ENCODE peak calls at places on chromosomes 1 and 21, in nine cellular contexts. I is spleen, C is psoas muscle, X is IMR-90, D is uterus, P is ovary, E is mammary epithelial cell, T is SJSA1, Z is left ventricle myocardium inferior. S is an unnamed sample. For H3K4me1, the result is how much of the 10 kb centered on the place peaks cover.

GRCh38 chr21:15804247-15804985 is 74.6 kb downstream of the USP25 start:
- DNase-seq in Z (no peak), X (no peak), C (no peak), I (no peak), E (no peak), D (no peak), P (no peak), T (no peak), S (no peak)

GRCh38 chr1:226116673-226117072 is 54.2 kb downstream of the H3-3A start:
- DNase-seq in C (no peak), I (no peak), T (no peak), Z (no peak), X (no peak), E (no peak), P (no peak), D (no peak), S (no peak)

GRCh38 chr1:197902454-197903195 is at the start of gene C1orf53:
- DNase-seq in I (peak), T (peak), Z (peak), X (peak), C (peak), E (peak), P (peak), D (peak), S (peak)

GRCh38 chr1:46448109-46448911 is 41.3 kb upstream of the DMBX1 start:
- DNase-seq in E (no peak), Z (no peak), P (no peak), T (no peak), I (no peak), C (no peak), X (no peak), D (no peak), S (no peak)

GRCh38 chr1:22673486-22674409 is 20.7 kb downstream of the C1QB start:
- DNase-seq in I (no peak), D (no peak), P (peak), Z (peak), C (no peak), T (no peak), X (peak), E (peak), S (no peak)

GRCh38 chr1:235067396-235068154 is 61.1 kb downstream of the TOMM20 start:
- DNase-seq in D (peak), E (peak), X (peak), Z (peak), P (peak), T (peak), C (peak), I (no peak), S (peak)

GRCh38 chr1:197776348-197777082 is 1.2 kb upstream of the DENND1B start:
- DNase-seq in C (no peak), D (peak), P (no peak), I (no peak), Z (no peak), X (peak), E (peak), T (no peak), S (no peak)

GRCh38 chr1:234619794-234620247 is 9.8 kb upstream of the IRF2BP2 start:
- DNase-seq in Z (no peak), E (no peak), I (no peak), C (no peak), T (no peak), X (no peak), D (no peak), P (no peak), S (no peak)

GRCh38 chr21:18725653-18726052 is 322.1 kb upstream of the TMPRSS15 start:
- DNase-seq in T (no peak), C (no peak), Z (no peak), X (no peak), D (no peak), E (no peak), P (no peak), I (no peak), S (no peak)

GRCh38 chr1:208525417-208525816 is 281.2 kb upstream of the PLXNA2 start:
- DNase-seq in X (no peak), T (no peak), Z (no peak), I (no peak), D (no peak), C (no peak), P (no peak), E (peak), S (no peak)

GRCh38 chr1:193185861-193186714 is at the start of gene B3GALT2:
- DNase-seq in E (peak), T (no peak), P (no peak), D (no peak), I (no peak), C (no peak), Z (no peak), X (peak), S (no peak)

GRCh38 chr1:204684551-204685235 is 845 bp downstream of the LRRN2 start:
- DNase-seq in C (no peak), Z (peak), I (no peak), E (no peak), T (no peak), X (no peak), D (peak), P (peak), S (peak)

GRCh38 chr1:41631154-41631553 is 146.7 kb upstream of the EDN2 start:
- DNase-seq in D (no peak), I (no peak), T (no peak), E (no peak), Z (no peak), C (no peak), P (no peak), X (no peak), S (no peak)

GRCh38 chr21:33305344-33305671 is 19.5 kb upstream of the IFNAR1 start:
- DNase-seq in Z (no peak), X (no peak), D (no peak), C (no peak), T (peak), I (no peak), P (no peak), E (no peak), S (no peak)

GRCh38 chr1:203627819-203628184 is 1.2 kb downstream of the ATP2B4 start:
- DNase-seq in C (no peak), X (no peak), P (no peak), E (peak), I (no peak), T (peak), Z (peak), D (peak), S (peak)

GRCh38 chr1:39576016-39576657 is 453 bp downstream of the PABPC4 start:
- DNase-seq in D (no peak), T (no peak), I (peak), E (no peak), Z (peak), C (peak), X (no peak), P (peak), S (peak)

GRCh38 chr1:29210278-29211085 is 20.3 kb downstream of the MECR start:
- DNase-seq in X (no peak), P (no peak), C (no peak), Z (no peak), T (no peak), I (no peak), E (no peak), D (no peak), S (no peak)

GRCh38 chr1:162476620-162477019 is 21.0 kb upstream of the UHMK1 start:
- DNase-seq in Z (no peak), E (no peak), I (no peak), D (no peak), C (no peak), X (no peak), P (no peak), T (no peak), S (no peak)

GRCh38 chr1:38151399-38151798 is 104.8 kb upstream of the POU3F1 start:
- DNase-seq in E (no peak), P (no peak), Z (no peak), I (no peak), X (no peak), T (no peak), D (no peak), C (no peak), S (no peak)

GRCh38 chr21:45332981-45333582 is 45.4 kb upstream of the POFUT2 start:
- DNase-seq in T (no peak), E (no peak), C (peak), P (peak), X (no peak), Z (peak), I (peak), D (no peak), S (peak)

GRCh38 chr1:36650200-36651065 is 167.7 kb upstream of the CSF3R start:
- DNase-seq in T (peak), X (peak), D (no peak), Z (peak), E (peak), I (no peak), P (peak), C (peak), S (no peak)

GRCh38 chr1:23010734-23011449 is 4.8 kb downstream of the TEX46 start:
- DNase-seq in X (peak), E (peak), D (no peak), Z (no peak), T (peak), P (no peak), C (no peak), I (no peak), S (no peak)

GRCh38 chr21:38930838-38931237 is 125.1 kb downstream of the ETS2 start:
- DNase-seq in E (no peak), C (no peak), T (no peak), I (no peak), D (peak), P (no peak), X (peak), Z (no peak), S (no peak)

GRCh38 chr1:19861034-19861433 is 21.2 kb upstream of the OTUD3 start:
- DNase-seq in I (no peak), X (peak), E (peak), P (no peak), Z (no peak), T (no peak), C (no peak), D (peak), S (no peak)

GRCh38 chr1:215132156-215132555 is 49.6 kb downstream of the KCNK2 start:
- DNase-seq in X (peak), T (no peak), P (no peak), E (no peak), D (no peak), I (no peak), Z (no peak), C (no peak), S (no peak)

GRCh38 chr1:55446351-55446750 is 231.2 kb upstream of the USP24 start:
- DNase-seq in I (no peak), E (no peak), D (no peak), Z (no peak), T (no peak), X (peak), C (no peak), P (no peak), S (no peak)

GRCh38 chr1:21344750-21345443 is 54.6 kb upstream of the ECE1 start:
- DNase-seq in X (no peak), I (peak), D (no peak), Z (no peak), C (peak), T (no peak), P (peak), E (peak), S (peak)

GRCh38 chr1:17056586-17056985 is 2.8 kb upstream of the SDHB start:
- DNase-seq in C (no peak), T (no peak), D (no peak), P (no peak), Z (no peak), X (no peak), I (no peak), E (no peak), S (no peak)

GRCh38 chr1:190436615-190437014 is 41.0 kb downstream of the BRINP3 start:
- DNase-seq in Z (no peak), P (no peak), X (peak), E (peak), T (no peak), C (no peak), I (no peak), D (no peak), S (no peak)

GRCh38 chr1:154186177-154186576 is 5.7 kb downstream of the TPM3 start:
- DNase-seq in C (peak), Z (peak), T (no peak), P (no peak), X (peak), I (no peak), E (peak), D (no peak), S (no peak)

GRCh38 chr21:25639167-25639921 is at the start of gene JAM2:
- DNase-seq in E (no peak), P (peak), I (peak), X (peak), Z (peak), T (no peak), D (peak), C (peak), S (peak)

GRCh38 chr1:209879539-209879938 is 51.8 kb downstream of the UTP25 start:
- DNase-seq in E (no peak), I (no peak), P (no peak), Z (no peak), D (no peak), T (no peak), C (no peak), X (no peak), S (no peak)

GRCh38 chr1:201486158-201486557 is 17.2 kb upstream of the PHLDA3 start:
- DNase-seq in E (no peak), C (no peak), Z (no peak), P (no peak), I (no peak), D (no peak), X (peak), T (no peak), S (no peak)

GRCh38 chr1:11790101-11790879 is 15.5 kb downstream of the MTHFR start:
- DNase-seq in X (no peak), Z (no peak), E (no peak), D (no peak), C (no peak), P (no peak), I (peak), T (no peak), S (no peak)

GRCh38 chr1:53061859-53062714 is at the start of gene PODN:
- DNase-seq in E (no peak), I (peak), C (peak), P (peak), X (no peak), Z (peak), T (peak), D (peak), S (peak)

GRCh38 chr1:163875927-163876320 is 554.2 kb downstream of the NUF2 start:
- DNase-seq in C (no peak), D (peak), T (no peak), X (peak), E (no peak), I (no peak), P (no peak), Z (no peak), S (no peak)

GRCh38 chr1:67031121-67031520 is 22.8 kb downstream of the SLC35D1 start:
- DNase-seq in T (no peak), Z (no peak), D (no peak), I (no peak), E (no peak), P (no peak), C (no peak), X (no peak), S (no peak)

GRCh38 chr21:41361786-41362604 is at the start of gene MX2:
- DNase-seq in E (no peak), C (peak), D (peak), P (no peak), I (peak), T (no peak), X (peak), Z (peak), S (peak)
- H3K4me1 ChIP-seq in E (under half), C (under half), D (under half), P (under half), I (half or more), T (under half), X (under half), Z (under half), S (under half)

GRCh38 chr1:180909005-180909414 is 3.7 kb upstream of the KIAA1614 start:
- DNase-seq in E (no peak), C (no peak), D (no peak), T (peak), Z (no peak), I (no peak), P (no peak), X (no peak), S (no peak)

GRCh38 chr1:180906511-180906910 is 6.2 kb upstream of the KIAA1614 start:
- DNase-seq in X (no peak), T (peak), C (no peak), E (no peak), I (no peak), P (no peak), D (no peak), Z (no peak), S (no peak)

GRCh38 chr1:180907313-180908055 is 5.2 kb upstream of the KIAA1614 start:
- DNase-seq in X (no peak), P (no peak), I (no peak), D (no peak), T (peak), E (no peak), C (no peak), Z (no peak), S (no peak)

GRCh38 chr1:180908084-180908765 is 4.5 kb upstream of the KIAA1614 start:
- DNase-seq in X (no peak), D (no peak), E (no peak), I (no peak), Z (no peak), T (peak), P (no peak), C (no peak), S (no peak)

DNA sequence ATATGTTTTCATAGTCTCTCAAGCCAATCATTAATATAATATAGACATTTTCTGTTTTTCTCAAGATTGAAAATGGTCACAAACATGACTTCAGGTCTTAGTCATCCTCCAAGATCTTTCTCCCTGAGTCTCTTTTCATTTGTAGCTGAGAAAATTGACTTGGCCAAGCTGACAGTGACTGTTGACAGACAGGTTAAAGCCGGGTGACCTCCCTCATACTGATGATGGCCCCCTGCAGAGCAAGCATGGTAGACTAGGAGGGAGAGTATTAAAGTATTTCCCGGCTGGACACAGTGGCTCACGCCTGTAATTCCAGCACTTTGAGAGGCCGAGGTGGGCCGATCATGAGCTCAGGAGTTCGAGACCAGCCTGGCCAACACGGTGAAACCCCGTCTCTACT is 6.8 kb upstream of the KIAA1614 start:
- DNase-seq in E (no peak), T (peak), P (no peak), D (no peak), X (no peak), C (no peak), I (no peak), Z (no peak), S (no peak)
- H3K4me1 ChIP-seq in E (under half), T (under half), P (under half), D (under half), X (under half), C (under half), I (under half), Z (under half), S (under half)

GRCh38 chr1:151546006-151546925 is 6.2 kb downstream of the TUFT1 start:
- DNase-seq in X (no peak), E (no peak), D (no peak), C (no peak), T (no peak), P (no peak), I (no peak), Z (no peak), S (no peak)
- H3K4me1 ChIP-seq in X (under half), E (half or more), D (under half), C (under half), T (half or more), P (under half), I (under half), Z (under half), S (under half)

GRCh38 chr1:81327743-81328142 is 473.0 kb upstream of the ADGRL2 start:
- DNase-seq in D (no peak), I (no peak), T (no peak), E (no peak), P (no peak), Z (no peak), C (no peak), X (no peak), S (no peak)

GRCh38 chr1:81329061-81329460 is 471.7 kb upstream of the ADGRL2 start:
- DNase-seq in I (no peak), D (no peak), E (no peak), T (no peak), Z (no peak), X (no peak), P (no peak), C (no peak), S (no peak)

GRCh38 chr1:81325404-81325803 is 475.3 kb upstream of the ADGRL2 start:
- DNase-seq in Z (no peak), X (no peak), I (no peak), E (peak), T (no peak), P (no peak), D (no peak), C (no peak), S (no peak)

GRCh38 chr1:81330111-81330510 is 470.6 kb upstream of the ADGRL2 start:
- DNase-seq in E (no peak), C (no peak), I (no peak), D (no peak), P (no peak), X (no peak), Z (no peak), T (no peak), S (no peak)

GRCh38 chr1:81327103-81327728 is 473.5 kb upstream of the ADGRL2 start:
- DNase-seq in D (no peak), T (no peak), I (no peak), X (no peak), E (no peak), Z (no peak), P (no peak), C (no peak), S (no peak)
- H3K4me1 ChIP-seq in D (under half), T (under half), I (under half), X (under half), E (under half), Z (under half), P (under half), C (under half), S (under half)

DNA sequence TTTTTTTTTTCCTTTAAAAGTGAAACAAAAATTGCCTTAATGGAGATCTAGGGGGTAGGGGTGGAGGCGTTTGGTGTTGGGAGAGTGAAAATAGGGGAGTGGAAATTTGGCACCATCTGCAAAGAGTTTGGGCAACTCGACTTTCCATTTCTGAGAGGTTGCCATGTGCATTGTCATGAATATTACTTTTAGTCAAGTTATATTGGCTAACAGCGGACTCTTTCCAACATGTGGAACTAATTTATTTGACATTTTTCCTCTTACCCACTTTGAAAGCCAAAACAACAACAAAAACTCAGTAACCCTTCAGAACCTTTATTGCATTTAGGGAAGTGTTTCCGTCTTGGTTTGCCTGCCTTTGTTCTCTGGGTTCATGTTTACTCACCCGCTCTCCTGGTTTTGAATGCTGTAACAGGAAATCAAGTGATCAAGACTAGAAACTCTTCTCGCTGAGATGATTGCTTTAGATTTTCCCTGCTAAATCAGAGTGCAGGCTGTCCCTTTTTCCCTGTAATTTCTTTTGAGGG is 70.4 kb downstream of the CACHD1 start:
- DNase-seq in T (no peak), X (no peak), D (no peak), E (no peak), C (no peak), I (no peak), Z (no peak), P (no peak), S (no peak)
- H3K4me1 ChIP-seq in T (under half), X (under half), D (under half), E (under half), C (under half), I (under half), Z (under half), P (under half), S (under half)

DNA sequence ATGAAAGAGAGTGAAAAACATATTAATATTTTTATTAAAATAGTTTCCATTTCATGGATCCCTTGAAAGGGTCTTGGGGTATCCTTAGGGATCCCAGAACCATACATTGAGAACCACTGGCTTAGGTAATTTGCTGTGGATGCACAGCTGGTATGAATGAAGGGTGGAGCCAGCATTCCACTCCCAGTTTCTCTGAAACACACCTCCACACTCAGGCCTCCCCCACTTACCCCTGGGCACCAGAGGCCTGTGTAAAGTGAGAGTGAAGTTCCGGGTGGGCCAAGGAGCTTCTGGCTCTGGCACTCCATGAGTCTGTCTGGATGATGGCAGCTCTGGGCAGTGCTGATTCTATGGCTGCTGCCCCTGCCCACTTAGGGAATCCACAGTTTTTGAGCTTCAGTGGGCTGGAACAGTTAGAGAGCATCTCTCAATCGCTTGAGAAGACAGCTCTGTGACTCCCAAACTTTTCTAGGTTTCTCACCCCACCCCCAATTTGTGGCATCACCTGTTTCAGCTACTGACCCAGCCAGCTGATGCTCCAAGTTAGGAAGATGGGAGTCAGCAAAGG is 57.8 kb upstream of the CD1D start:
- DNase-seq in C (no peak), E (no peak), X (no peak), I (no peak), Z (no peak), D (no peak), T (no peak), P (no peak), S (no peak)
- H3K4me1 ChIP-seq in C (under half), E (under half), X (under half), I (under half), Z (under half), D (under half), T (under half), P (under half), S (under half)

S was measured in kidney.